ENCODE peak calls at places on chromosomes 16 and 17, in six cellular contexts. B is tibial artery, P is brain microvascular endothelial cell, Y is cardiac muscle cell, G is lower lobe of right lung, Q is heart right ventricle. Z is an unnamed sample.

GRCh38 chr16:20940864-20941634 is 40.5 kb downstream of the LYRM1 start:
- DNase-seq in B (no peak), P (no peak), Y (no peak), G (no peak), Q (no peak), Z (no peak)

GRCh38 chr17:27549251-27549919 is 81.6 kb upstream of the LGALS9 start:
- DNase-seq in B (peak; percentile 87), P (no peak), Y (peak; percentile 45), G (no peak), Q (no peak), Z (no peak)

GRCh38 chr16:64196444-64196843 is 925.4 kb downstream of the CDH11 start:
- DNase-seq in B (no peak), P (peak; percentile 56), Y (peak; percentile 23), G (no peak), Q (no peak), Z (peak; percentile 16)

GRCh38 chr16:14050297-14051027 is 20.7 kb upstream of the MRTFB start:
- DNase-seq in B (no peak), P (no peak), Y (peak; percentile 6), G (no peak), Q (no peak), Z (no peak)

GRCh38 chr17:1179635-1180433 is at the start of gene ABR:
- DNase-seq in B (no peak), P (no peak), Y (peak; percentile 47), G (peak; percentile 73), Q (peak; percentile 47), Z (no peak)

GRCh38 chr17:13084420-13084819 is 66.6 kb upstream of the ELAC2 start:
- DNase-seq in B (no peak), P (no peak), Y (no peak), G (no peak), Q (no peak), Z (no peak)

GRCh38 chr16:50152807-50153647 is at the start of gene TENT4B:
- DNase-seq in B (peak; percentile 91), P (peak; percentile 77), Y (peak; percentile 92), G (peak; percentile 91), Q (peak; percentile 89), Z (peak; percentile 49)

GRCh38 chr16:80324371-80324770 is 216.4 kb upstream of the DYNLRB2 start:
- DNase-seq in B (no peak), P (no peak), Y (no peak), G (no peak), Q (no peak), Z (no peak)

GRCh38 chr17:17781591-17782424 is 55.0 kb downstream of the SREBF1 start:
- DNase-seq in B (peak; percentile 93), P (peak; percentile 12), Y (peak; percentile 62), G (no peak), Q (peak; percentile 87), Z (no peak)

GRCh38 chr17:81301195-81302144 is 6.4 kb upstream of the SLC38A10 start:
- DNase-seq in B (no peak), P (no peak), Y (no peak), G (no peak), Q (no peak), Z (no peak)

GRCh38 chr17:80424878-80425765 is 10.2 kb downstream of the ENDOV start:
- DNase-seq in B (peak; percentile 59), P (no peak), Y (no peak), G (peak; percentile 42), Q (no peak), Z (no peak)

GRCh38 chr17:40107266-40107980 is 7.0 kb upstream of the NR1D1 start:
- DNase-seq in B (no peak), P (no peak), Y (peak; percentile 57), G (no peak), Q (peak; percentile 34), Z (no peak)

GRCh38 chr16:67530013-67530939 is 1.6 kb downstream of the RIPOR1 start:
- DNase-seq in B (peak; percentile 94), P (peak; percentile 68), Y (peak; percentile 85), G (peak; percentile 84), Q (peak; percentile 86), Z (no peak)

GRCh38 chr17:31753011-31753410 is 106.0 kb downstream of the COPRS start:
- DNase-seq in B (no peak), P (no peak), Y (no peak), G (no peak), Q (no peak), Z (no peak)

GRCh38 chr16:30113711-30114333 is 485 bp upstream of the GDPD3 start:
- DNase-seq in B (no peak), P (no peak), Y (no peak), G (no peak), Q (no peak), Z (no peak)

GRCh38 chr16:67150833-67151396 is at the start of gene B3GNT9:
- DNase-seq in B (peak; percentile 91), P (peak; percentile 43), Y (peak; percentile 87), G (peak; percentile 84), Q (peak; percentile 76), Z (peak; percentile 37)

GRCh38 chr17:19383681-19384470 is 3.1 kb downstream of the MFAP4 start:
- DNase-seq in B (peak; percentile 83), P (no peak), Y (peak; percentile 44), G (no peak), Q (no peak), Z (no peak)

GRCh38 chr17:9790889-9791876 is at the start of gene DHRS7C:
- DNase-seq in B (no peak), P (no peak), Y (no peak), G (no peak), Q (peak; percentile 47), Z (no peak)

GRCh38 chr16:84026601-84027000 is 16.0 kb downstream of the SLC38A8 start:
- DNase-seq in B (no peak), P (no peak), Y (no peak), G (no peak), Q (no peak), Z (no peak)

GRCh38 chr17:66633322-66633965 is 201.5 kb upstream of the CACNG5 start:
- DNase-seq in B (no peak), P (peak; percentile 49), Y (no peak), G (no peak), Q (no peak), Z (no peak)

GRCh38 chr17:29617125-29617480 is 5.6 kb downstream of the CORO6 start:
- DNase-seq in B (peak; percentile 87), P (peak; percentile 60), Y (peak; percentile 83), G (peak; percentile 88), Q (peak; percentile 56), Z (no peak)

GRCh38 chr16:50917941-50918340 is 176.1 kb downstream of the CYLD start:
- DNase-seq in B (no peak), P (no peak), Y (no peak), G (no peak), Q (no peak), Z (no peak)

GRCh38 chr17:14919580-14920160 is 345.5 kb downstream of the PMP22 start:
- DNase-seq in B (no peak), P (peak; percentile 47), Y (no peak), G (no peak), Q (no peak), Z (no peak)

GRCh38 chr16:75702247-75702646 is 986 bp upstream of the DUXB start:
- DNase-seq in B (no peak), P (no peak), Y (no peak), G (no peak), Q (no peak), Z (no peak)

GRCh38 chr16:86498661-86499493 is 11.4 kb upstream of the FOXF1 start:
- DNase-seq in B (no peak), P (no peak), Y (peak; percentile 57), G (no peak), Q (no peak), Z (no peak)
- TF ChIP-seq CTCF in B (no peak), P (no peak), Y (no peak), G (no peak), Q (no peak), Z (no peak)

GRCh38 chr17:48565024-48565558 is 13.1 kb downstream of the HOXB4 start:
- DNase-seq in B (no peak), P (no peak), Y (no peak), G (no peak), Q (no peak), Z (no peak)
- H3K4me3 ChIP-seq in B (peak overlapping the region; percentile 62), P (peak overlapping the region; percentile 50), Y (no peak overlapping the region), G (peak overlapping the region; percentile 39), Q (no peak overlapping the region), Z (peak overlapping the region; percentile 65)

DNA sequence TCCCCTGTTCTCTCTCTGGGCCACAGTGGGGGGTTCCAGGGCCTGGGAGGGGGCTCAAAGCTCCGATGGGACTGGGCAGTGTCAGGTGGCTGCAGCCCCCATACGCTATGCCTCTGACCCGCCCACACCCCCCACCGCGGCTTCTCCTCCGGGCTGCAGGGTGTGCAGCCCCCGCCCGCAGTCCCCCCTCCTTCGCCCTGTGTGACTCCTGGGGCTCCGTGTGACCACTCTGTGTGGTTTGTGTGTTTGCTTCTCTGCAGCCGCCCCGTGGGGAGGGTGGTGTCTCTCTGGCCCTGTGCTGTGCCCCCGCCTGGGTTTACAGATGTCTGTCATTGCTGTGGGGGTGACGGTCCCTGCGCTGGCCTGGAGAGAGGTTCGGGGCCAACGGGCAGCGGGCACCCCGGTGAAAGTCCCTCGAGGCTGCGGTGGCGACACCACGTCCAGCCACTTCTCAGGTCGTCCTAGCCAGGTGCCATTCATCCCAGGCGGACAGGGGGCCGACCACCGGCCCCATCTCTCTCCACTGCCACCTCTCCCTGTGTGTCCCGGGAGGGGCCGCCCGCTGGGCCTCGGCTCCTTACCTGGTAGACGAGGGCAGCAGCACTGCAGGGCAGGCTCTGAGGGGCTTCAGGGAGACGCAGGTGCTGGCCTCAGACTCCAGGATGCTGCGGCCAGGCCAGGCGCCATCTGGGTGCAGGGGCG is 5.5 kb downstream of the SSTR5 start:
- DNase-seq in B (no peak), P (no peak), Y (no peak), G (no peak), Q (no peak), Z (no peak)
- H3K27ac ChIP-seq in B (peak overlapping the region; percentile 3), P (no peak overlapping the region), Y (no peak overlapping the region), G (no peak overlapping the region), Q (no peak overlapping the region), Z (no peak overlapping the region)

GRCh38 chr16:70790815-70791214 is 10.1 kb downstream of the VAC14 start:
- DNase-seq in B (no peak), P (no peak), Y (no peak), G (no peak), Q (no peak), Z (no peak)

GRCh38 chr16:70793851-70794502 is 7.0 kb downstream of the VAC14 start:
- DNase-seq in B (no peak), P (no peak), Y (no peak), G (no peak), Q (no peak), Z (no peak)

GRCh38 chr16:70796301-70796700 is 4.7 kb downstream of the VAC14 start:
- DNase-seq in B (no peak), P (no peak), Y (no peak), G (no peak), Q (no peak), Z (no peak)

GRCh38 chr16:70800306-70800705 is 652 bp downstream of the VAC14 start:
- DNase-seq in B (no peak), P (no peak), Y (no peak), G (no peak), Q (no peak), Z (no peak)

DNA sequence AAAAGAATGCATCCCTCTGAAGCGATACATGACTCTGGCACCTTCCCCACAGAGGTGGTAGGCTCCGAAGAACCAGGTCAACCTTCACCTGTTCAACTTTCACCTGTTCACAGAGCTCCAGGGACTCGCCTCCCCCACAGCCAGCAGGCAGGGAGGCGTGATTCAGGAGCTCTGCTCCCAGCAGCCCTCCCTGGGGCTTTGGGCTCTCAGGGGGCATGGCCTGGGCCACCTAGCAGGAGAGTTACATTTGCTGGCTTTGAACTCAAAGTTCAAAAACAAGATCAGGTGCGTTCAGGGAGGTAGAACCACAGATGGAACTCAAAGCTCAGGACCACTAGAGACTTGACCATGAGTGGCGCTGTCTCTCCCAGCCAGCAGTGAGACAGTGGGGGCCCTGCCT is 5.4 kb downstream of the VAC14 start:
- DNase-seq in B (no peak), P (no peak), Y (no peak), G (no peak), Q (no peak), Z (no peak)
- TF ChIP-seq CTCF in B (no peak), P (no peak), Y (no peak), G (no peak), Q (no peak), Z (no peak)